ENCODE peak calls at places on chromosomes 13 and 19, in five cellular contexts. A, Z, D, W and Q are unnamed samples.

GRCh38 chr19:48533770-48534169 is 18.2 kb upstream of the SULT2B1 start:
- DNase-seq in A (no peak), Z (no peak), D (no peak), W (no peak), Q (no peak)

GRCh38 chr13:49218493-49219051 is 1.6 kb upstream of the MLNR start:
- DNase-seq in A (no peak), Z (no peak), D (no peak), W (no peak), Q (no peak)

GRCh38 chr13:43573787-43574562 is 212.8 kb downstream of the ENOX1 start:
- DNase-seq in A (no peak), Z (no peak), D (no peak), W (no peak), Q (no peak)

GRCh38 chr13:50340146-50340545 is 324.9 kb downstream of the KCNRG start:
- DNase-seq in A (no peak), Z (peak), D (no peak), W (no peak), Q (no peak)

GRCh38 chr13:20721454-20722357 is 18.2 kb downstream of the IL17D start:
- DNase-seq in A (peak), Z (peak), D (peak), W (peak), Q (no peak)

GRCh38 chr19:14383898-14384669 is 2.8 kb downstream of the ADGRE5 start:
- DNase-seq in A (no peak), Z (no peak), D (no peak), W (peak), Q (peak)

GRCh38 chr13:60431108-60431700 is 34.2 kb downstream of the TDRD3 start:
- DNase-seq in A (no peak), Z (peak), D (no peak), W (peak), Q (no peak)

GRCh38 chr19:3145909-3146676 is 10.3 kb downstream of the GNA15 start:
- DNase-seq in A (peak), Z (peak), D (no peak), W (no peak), Q (no peak)

GRCh38 chr19:17997969-17998826 is 9.8 kb upstream of the ARRDC2 start:
- DNase-seq in A (no peak), Z (no peak), D (no peak), W (no peak), Q (no peak)

GRCh38 chr19:34269968-34270621 is 15.7 kb downstream of the GARRE1 start:
- DNase-seq in A (peak), Z (no peak), D (no peak), W (peak), Q (peak)

GRCh38 chr13:29379281-29379680 is 216.2 kb downstream of the SLC7A1 start:
- DNase-seq in A (no peak), Z (no peak), D (no peak), W (no peak), Q (no peak)